ENCODE peak calls at places on chromosomes 12 and 14, in nine cellular contexts. X, W, Y, G, P, Z, I, H and F are unnamed samples.
A peak's percentile ranks its signal among the peaks of the same experiment; 100 is the strongest.

GRCh38 chr14:22986508-22987054 is 4.2 kb upstream of the AJUBA start:
- DNase-seq in G (no peak), P (peak; percentile 84), Y (peak; percentile 69), H (peak; percentile 79), I (peak; percentile 92), X (peak; percentile 93), W (peak; percentile 86), Z (peak; percentile 73), F (peak; percentile 71)

GRCh38 chr14:104604461-104605449 is at the start of gene TMEM179:
- DNase-seq in X (peak; percentile 85), Z (peak; percentile 17), G (no peak), H (peak; percentile 76), P (peak; percentile 35), I (peak; percentile 14), W (no peak), Y (no peak), F (no peak)

GRCh38 chr12:11875414-11875935 is 195.3 kb upstream of the BCL2L14 start:
- DNase-seq in W (no peak), G (no peak), Z (no peak), I (no peak), H (no peak), P (no peak), Y (no peak), X (no peak), F (no peak)

GRCh38 chr14:68766299-68767247 is 26.3 kb downstream of the ZFP36L1 start:
- DNase-seq in I (no peak), Y (no peak), G (no peak), H (no peak), X (no peak), W (no peak), P (no peak), Z (no peak), F (no peak)

GRCh38 chr14:39491134-39491541 is 58.9 kb upstream of the FBXO33 start:
- DNase-seq in P (peak; percentile 55), Y (no peak), I (peak; percentile 55), G (no peak), Z (peak; percentile 33), X (peak; percentile 63), H (peak; percentile 1), W (no peak), F (no peak)

GRCh38 chr12:67364228-67364627 is 95.1 kb downstream of the CAND1 start:
- DNase-seq in X (no peak), Y (no peak), I (no peak), Z (no peak), W (no peak), P (no peak), G (no peak), H (no peak), F (no peak)

GRCh38 chr12:45402288-45402687 is 186.4 kb downstream of the ANO6 start:
- DNase-seq in Z (no peak), Y (no peak), I (peak; percentile 7), X (no peak), G (no peak), P (peak; percentile 26), H (no peak), W (no peak), F (no peak)

GRCh38 chr12:81284137-81284536 is 206.3 kb downstream of the ACSS3 start:
- DNase-seq in X (peak; percentile 4), Z (peak; percentile 27), Y (no peak), P (peak; percentile 11), W (no peak), I (no peak), G (no peak), H (no peak), F (no peak)

GRCh38 chr12:107519906-107520859 is 165.4 kb upstream of the PWP1 start:
- DNase-seq in H (no peak), X (no peak), G (no peak), I (no peak), P (no peak), Y (no peak), W (no peak), Z (no peak), F (no peak)

GRCh38 chr12:94266390-94266789 is 118.0 kb downstream of the PLXNC1 start:
- DNase-seq in I (no peak), W (no peak), H (no peak), Z (no peak), G (no peak), P (peak; percentile 64), Y (no peak), X (no peak), F (no peak)

GRCh38 chr14:47438650-47439140 is 236.7 kb downstream of the MDGA2 start:
- DNase-seq in H (no peak), P (no peak), G (no peak), Y (no peak), Z (peak; percentile 86), X (no peak), W (no peak), I (no peak), F (no peak)

GRCh38 chr12:28108599-28108998 is 81.7 kb upstream of the CCDC91 start:
- DNase-seq in H (no peak), P (no peak), Z (peak; percentile 89), X (no peak), Y (no peak), G (no peak), W (no peak), I (peak; percentile 52), F (no peak)

GRCh38 chr14:104436741-104437701 is 142.5 kb upstream of the C14orf180 start:
- DNase-seq in H (peak; percentile 82), I (no peak), X (no peak), W (no peak), Z (no peak), P (no peak), Y (no peak), G (no peak), F (no peak)

GRCh38 chr12:112916270-112916669 is 9.5 kb downstream of the OAS1 start:
- DNase-seq in I (peak; percentile 86), G (no peak), X (no peak), Z (no peak), Y (no peak), P (no peak), W (no peak), H (no peak), F (no peak)
- H3K4me3 ChIP-seq in I (no peak overlapping the region), G (no peak overlapping the region), X (no peak overlapping the region), Z (no peak overlapping the region), Y (no peak overlapping the region), P (no peak overlapping the region), W (no peak overlapping the region), H (no peak overlapping the region), F (no peak overlapping the region)

DNA sequence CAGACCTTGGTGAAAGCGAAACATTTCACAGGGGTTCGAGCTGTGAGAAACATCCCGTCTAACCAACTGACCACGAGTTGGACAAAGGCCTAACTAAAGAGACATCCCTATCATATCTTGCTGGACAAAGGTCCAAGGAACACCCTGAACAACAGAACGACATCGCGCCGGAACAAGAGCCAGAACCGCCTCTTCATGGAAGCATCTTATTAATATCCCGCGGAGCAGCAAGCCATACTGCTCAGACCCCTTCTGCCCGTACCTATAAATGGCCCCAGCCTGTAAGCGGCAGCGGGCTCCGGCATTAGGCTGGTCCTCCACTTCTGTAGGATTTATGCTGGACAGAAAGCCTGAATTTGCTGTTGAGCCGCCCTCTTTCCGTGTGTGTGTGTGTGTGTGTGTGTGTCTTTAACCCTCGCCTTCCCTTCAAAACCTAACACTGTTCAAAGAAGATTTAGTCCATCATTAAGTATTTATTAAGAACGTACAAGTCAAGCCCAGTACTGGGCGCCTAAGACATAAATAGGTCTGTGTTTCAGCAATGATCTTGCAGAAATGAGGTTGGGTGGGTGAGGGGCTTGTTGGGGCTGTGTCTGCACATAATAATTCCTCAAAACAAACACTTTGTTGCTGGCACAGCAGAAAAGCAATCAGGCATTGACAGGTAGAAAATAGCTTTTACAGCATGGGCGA is 1.9 kb downstream of the SLC6A15 start:
- DNase-seq in Y (no peak), G (no peak), X (peak; percentile 8), Z (peak; percentile 36), H (peak; percentile 36), W (no peak), P (peak; percentile 63), I (peak; percentile 36), F (no peak)
- H3K4me3 ChIP-seq in Y (no peak overlapping the region), G (peak overlapping the region; percentile 42), X (peak overlapping the region; percentile 62), Z (peak overlapping the region; percentile 75), H (peak overlapping the region; percentile 64), W (no peak overlapping the region), P (peak overlapping the region; percentile 92), I (peak overlapping the region; percentile 74), F (peak overlapping the region; percentile 96)

GRCh38 chr14:101563654-101564443 is 2.6 kb downstream of the DIO3 start:
- DNase-seq in H (peak; percentile 61), Z (no peak), I (no peak), Y (no peak), P (no peak), W (no peak), X (no peak), G (no peak), F (no peak)

GRCh38 chr14:101563352-101563653 is 2.0 kb downstream of the DIO3 start:
- DNase-seq in H (no peak), X (no peak), W (no peak), G (no peak), Z (no peak), P (no peak), Y (no peak), I (no peak), F (no peak)

GRCh38 chr14:101562659-101563351 is 1.5 kb downstream of the DIO3 start:
- DNase-seq in Z (no peak), I (no peak), G (no peak), W (no peak), H (peak; percentile 33), Y (no peak), X (no peak), P (no peak), F (no peak)

GRCh38 chr14:101564819-101565698 is 3.8 kb downstream of the DIO3 start:
- DNase-seq in Z (no peak), G (no peak), P (no peak), W (no peak), H (peak; percentile 73), I (no peak), X (no peak), Y (no peak), F (no peak)

GRCh38 chr14:101564444-101564776 is 3.1 kb downstream of the DIO3 start:
- DNase-seq in Y (no peak), P (no peak), I (no peak), X (no peak), H (no peak), G (no peak), Z (no peak), W (no peak), F (no peak)
- H3K4me3 ChIP-seq in Y (no peak overlapping the region), P (no peak overlapping the region), I (no peak overlapping the region), X (no peak overlapping the region), H (peak overlapping the region; percentile 40), G (no peak overlapping the region), Z (no peak overlapping the region), W (no peak overlapping the region), F (no peak overlapping the region)

GRCh38 chr14:24310666-24311604 is at the start of gene LTB4R:
- DNase-seq in X (no peak), Z (peak; percentile 82), W (peak; percentile 89), P (peak; percentile 93), G (no peak), I (peak; percentile 85), Y (peak; percentile 26), H (no peak), F (no peak)

GRCh38 chr14:24311837-24312615 is 724 bp downstream of the LTB4R start:
- DNase-seq in W (no peak), I (peak; percentile 54), Y (no peak), X (no peak), G (no peak), Z (no peak), P (peak; percentile 68), H (no peak), F (no peak)

GRCh38 chr14:24313912-24314311 is 2.6 kb downstream of the LTB4R start:
- DNase-seq in I (no peak), Y (no peak), Z (no peak), P (no peak), G (no peak), W (no peak), X (no peak), H (no peak), F (no peak)

GRCh38 chr14:24314377-24315193 is 3.3 kb downstream of the LTB4R start:
- DNase-seq in I (no peak), W (no peak), Y (no peak), X (no peak), Z (no peak), G (no peak), H (no peak), P (no peak), F (no peak)

GRCh38 chr14:24312736-24313507 is 1.6 kb downstream of the LTB4R start:
- DNase-seq in Z (no peak), W (peak; percentile 50), G (no peak), X (no peak), Y (peak; percentile 25), I (peak; percentile 35), P (no peak), H (no peak), F (no peak)
- H3K4me3 ChIP-seq in Z (no peak overlapping the region), W (no peak overlapping the region), G (no peak overlapping the region), X (no peak overlapping the region), Y (no peak overlapping the region), I (no peak overlapping the region), P (no peak overlapping the region), H (no peak overlapping the region), F (no peak overlapping the region)